ENCODE peak calls at places on chromosomes 6 and 20, in six cellular contexts. Z, H, X, K, U and T are unnamed samples.

GRCh38 chr6:66848244-66848953 is 1141.4 kb upstream of the EYS start:
- DNase-seq in H (no peak), X (no peak), Z (no peak), K (no peak), U (no peak), T (no peak)

GRCh38 chr6:15322781-15323536 is 77.1 kb downstream of the JARID2 start:
- DNase-seq in U (no peak), H (no peak), K (peak), X (peak), Z (peak), T (no peak)

GRCh38 chr20:19981091-19981490 is 36.1 kb upstream of the NAA20 start:
- DNase-seq in X (no peak), U (no peak), H (no peak), Z (no peak), K (no peak), T (no peak)

GRCh38 chr20:56249244-56249955 is 868 bp downstream of the MC3R start:
- DNase-seq in K (no peak), X (no peak), Z (no peak), U (peak), H (no peak), T (no peak)

GRCh38 chr20:58312836-58313235 is 3.3 kb downstream of the RAB22A start:
- DNase-seq in H (no peak), U (no peak), Z (no peak), K (no peak), X (no peak), T (no peak)

GRCh38 chr6:153003294-153003645 is 761 bp upstream of the MTRF1L start:
- DNase-seq in H (no peak), Z (no peak), U (no peak), K (no peak), X (no peak), T (no peak)

GRCh38 chr6:52362443-52363221 is 681 bp downstream of the PAQR8 start:
- DNase-seq in X (no peak), Z (peak), U (peak), K (peak), H (no peak), T (peak)

GRCh38 chr6:153312633-153313032 is 181.6 kb upstream of the RGS17 start:
- DNase-seq in H (no peak), X (peak), K (no peak), U (peak), Z (peak), T (no peak)

GRCh38 chr6:143449731-143450452 is 603 bp downstream of the ADAT2 start:
- DNase-seq in X (peak), U (peak), Z (no peak), H (peak), K (peak), T (no peak)

GRCh38 chr6:75882734-75883133 is 133.7 kb downstream of the MYO6 start:
- DNase-seq in H (no peak), X (no peak), Z (no peak), K (no peak), U (no peak), T (no peak)

GRCh38 chr20:35451295-35451694 is 4.1 kb upstream of the CEP250 start:
- DNase-seq in X (no peak), U (no peak), Z (no peak), K (no peak), H (no peak), T (no peak)

GRCh38 chr20:6768228-6769185 is 1.0 kb downstream of the BMP2 start:
- DNase-seq in K (peak), U (no peak), H (no peak), Z (peak), X (no peak), T (no peak)

GRCh38 chr6:169689247-169689646 is 12.6 kb downstream of the WDR27 start:
- DNase-seq in U (no peak), X (peak), K (no peak), H (no peak), Z (no peak), T (no peak)

GRCh38 chr6:157249756-157250155 is 73.6 kb downstream of the TMEM242 start:
- DNase-seq in X (no peak), H (no peak), K (no peak), Z (peak), U (no peak), T (no peak)

GRCh38 chr6:109961666-109962065 is 16.4 kb upstream of the GPR6 start:
- DNase-seq in X (no peak), H (no peak), K (no peak), Z (no peak), U (no peak), T (no peak)

GRCh38 chr20:19291024-19291817 is 78.8 kb downstream of the SLC24A3 start:
- DNase-seq in Z (no peak), U (no peak), X (no peak), K (no peak), H (no peak), T (no peak)

GRCh38 chr20:22339946-22340345 is 244.4 kb downstream of the FOXA2 start:
- DNase-seq in Z (no peak), X (no peak), K (no peak), U (no peak), H (no peak), T (no peak)

DNA sequence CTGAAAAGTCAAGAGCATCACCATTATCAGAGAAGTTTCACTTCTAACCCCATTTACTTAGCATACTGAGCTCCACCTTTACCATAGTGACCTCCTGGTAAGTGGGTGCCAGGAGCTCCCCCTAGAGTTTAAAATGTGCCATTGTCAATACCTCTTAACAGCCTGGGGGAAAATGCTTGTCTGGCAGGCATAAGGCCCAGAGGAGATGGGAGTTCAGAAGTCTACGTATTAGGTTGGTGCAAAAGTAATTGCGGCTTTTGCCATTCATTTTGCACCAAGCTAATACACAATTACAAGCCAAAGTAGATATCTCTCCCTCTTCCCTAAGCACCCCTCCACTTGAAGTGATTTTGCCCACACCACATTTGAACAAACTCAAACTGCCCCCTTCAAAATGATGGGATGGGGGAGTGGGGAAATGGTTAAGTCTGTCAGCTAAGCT is 919.0 kb downstream of the KIF16B start:
- DNase-seq in H (peak), K (no peak), U (peak), X (no peak), Z (no peak), T (no peak)
- TF ChIP-seq CTCF in H (peak), K (peak), U (peak), X (peak), Z (peak), T (peak)

GRCh38 chr6:22959571-22959970 is 390.2 kb downstream of the HDGFL1 start:
- DNase-seq in X (no peak), U (no peak), K (no peak), H (no peak), Z (no peak), T (no peak)

GRCh38 chr6:22958677-22959076 is 389.3 kb downstream of the HDGFL1 start:
- DNase-seq in X (no peak), Z (no peak), H (no peak), K (no peak), U (no peak), T (no peak)

GRCh38 chr6:22954749-22955385 is 385.5 kb downstream of the HDGFL1 start:
- DNase-seq in H (no peak), X (no peak), K (no peak), U (no peak), Z (no peak), T (no peak)

GRCh38 chr6:22952076-22952475 is 382.7 kb downstream of the HDGFL1 start:
- DNase-seq in U (no peak), K (no peak), H (no peak), Z (no peak), X (no peak), T (no peak)

DNA sequence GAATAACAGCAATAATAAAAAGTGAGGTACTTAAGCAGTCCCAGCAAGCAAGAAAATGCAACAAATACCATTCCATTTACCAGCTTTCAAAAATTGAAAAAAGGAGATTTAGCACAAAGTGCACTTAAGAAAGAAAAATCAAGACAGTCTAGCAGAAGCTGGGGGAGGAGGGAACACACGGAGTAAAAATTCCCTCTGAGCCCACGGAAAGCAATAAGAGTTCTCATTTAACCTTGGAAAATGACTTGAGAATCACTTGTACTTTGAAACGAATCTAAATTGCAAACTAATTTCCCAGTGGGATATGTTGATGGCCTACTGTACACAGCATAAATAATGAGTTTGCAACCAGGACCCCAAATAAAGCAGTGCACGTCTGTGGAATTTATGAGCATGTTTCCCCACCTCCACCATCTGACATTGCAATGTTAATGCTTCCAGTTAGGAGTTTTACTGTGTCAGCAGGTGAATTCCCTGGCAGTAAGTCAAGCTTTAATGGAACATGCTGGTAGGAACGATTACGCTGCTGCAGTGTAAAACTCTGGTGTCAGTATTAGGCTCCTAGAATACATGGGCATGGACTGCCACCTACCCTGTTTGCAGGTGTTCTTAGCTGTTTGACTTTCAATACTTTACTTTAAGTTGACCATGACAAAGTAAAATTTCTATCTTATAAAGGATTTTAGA is 386.8 kb downstream of the HDGFL1 start:
- DNase-seq in K (no peak), U (no peak), H (no peak), Z (no peak), X (peak), T (no peak)
- TF ChIP-seq CTCF in K (no peak), U (no peak), H (no peak), Z (no peak), X (no peak), T (no peak)

DNA sequence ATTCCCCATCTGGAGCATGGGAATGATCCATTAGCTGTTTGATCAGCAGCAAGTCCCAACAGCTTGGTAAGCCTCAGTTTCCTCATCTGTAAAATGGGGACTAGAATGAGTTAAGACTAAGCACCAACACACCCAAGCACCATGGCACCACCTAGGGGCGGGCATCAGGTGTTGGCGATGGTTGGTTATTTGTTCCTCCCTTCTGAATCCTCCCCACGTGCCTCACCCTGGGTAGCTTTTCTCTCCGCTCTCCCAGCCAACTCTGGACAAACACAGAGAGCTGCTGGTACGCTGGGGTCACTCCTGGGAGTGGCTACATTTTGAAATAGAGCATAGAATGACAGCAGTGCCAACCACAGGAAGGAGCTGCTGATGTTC is 13.3 kb upstream of the ITPR3 start:
- DNase-seq in X (no peak), U (peak), Z (peak), H (no peak), K (peak), T (no peak)
- TF ChIP-seq CTCF in X (peak), U (peak), Z (peak), H (peak), K (no peak), T (no peak)

GRCh38 chr6:155093430-155093829 is 98.3 kb downstream of the TIAM2 start:
- DNase-seq in U (no peak), H (no peak), Z (no peak), K (no peak), X (no peak), T (no peak)
- TF ChIP-seq CTCF in U (no peak), H (no peak), Z (no peak), K (no peak), X (no peak), T (no peak)

DNA sequence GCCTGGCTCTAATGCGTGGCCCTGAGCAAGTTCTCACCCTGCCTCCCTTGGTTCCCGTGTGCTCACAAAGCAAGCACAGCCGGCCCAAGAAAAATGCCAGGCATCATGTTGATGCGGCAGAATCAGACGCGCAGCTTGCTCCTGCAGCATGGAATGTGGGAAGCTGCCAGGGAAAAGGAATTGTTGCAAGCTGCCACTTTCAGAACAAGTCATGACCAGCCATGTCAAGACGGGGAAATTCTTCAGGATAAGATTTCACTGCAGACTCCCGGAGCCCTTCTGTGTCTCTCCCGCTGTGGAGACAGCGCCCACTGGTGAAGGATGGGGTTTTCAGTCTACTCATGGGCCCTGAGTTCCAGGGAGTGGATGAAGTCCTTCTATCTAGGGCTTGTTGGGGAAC is 4.6 kb downstream of the DACT2 start:
- DNase-seq in U (no peak), X (no peak), H (no peak), Z (no peak), K (no peak), T (no peak)
- TF ChIP-seq CTCF in U (no peak), X (peak), H (no peak), Z (no peak), K (no peak), T (no peak)

GRCh38 chr6:105514306-105514705 is 111.4 kb upstream of the PREP start:
- DNase-seq in Z (no peak), X (no peak), H (no peak), U (no peak), K (no peak), T (no peak)

GRCh38 chr6:105510746-105511145 is 107.9 kb upstream of the PREP start:
- DNase-seq in H (no peak), X (no peak), K (no peak), Z (no peak), U (no peak), T (no peak)

GRCh38 chr6:105511639-105512038 is 108.8 kb upstream of the PREP start:
- DNase-seq in X (no peak), Z (no peak), K (no peak), H (no peak), U (no peak), T (no peak)

GRCh38 chr6:105507811-105508210 is 104.9 kb upstream of the PREP start:
- DNase-seq in K (no peak), U (no peak), Z (no peak), H (no peak), X (no peak), T (no peak)

DNA sequence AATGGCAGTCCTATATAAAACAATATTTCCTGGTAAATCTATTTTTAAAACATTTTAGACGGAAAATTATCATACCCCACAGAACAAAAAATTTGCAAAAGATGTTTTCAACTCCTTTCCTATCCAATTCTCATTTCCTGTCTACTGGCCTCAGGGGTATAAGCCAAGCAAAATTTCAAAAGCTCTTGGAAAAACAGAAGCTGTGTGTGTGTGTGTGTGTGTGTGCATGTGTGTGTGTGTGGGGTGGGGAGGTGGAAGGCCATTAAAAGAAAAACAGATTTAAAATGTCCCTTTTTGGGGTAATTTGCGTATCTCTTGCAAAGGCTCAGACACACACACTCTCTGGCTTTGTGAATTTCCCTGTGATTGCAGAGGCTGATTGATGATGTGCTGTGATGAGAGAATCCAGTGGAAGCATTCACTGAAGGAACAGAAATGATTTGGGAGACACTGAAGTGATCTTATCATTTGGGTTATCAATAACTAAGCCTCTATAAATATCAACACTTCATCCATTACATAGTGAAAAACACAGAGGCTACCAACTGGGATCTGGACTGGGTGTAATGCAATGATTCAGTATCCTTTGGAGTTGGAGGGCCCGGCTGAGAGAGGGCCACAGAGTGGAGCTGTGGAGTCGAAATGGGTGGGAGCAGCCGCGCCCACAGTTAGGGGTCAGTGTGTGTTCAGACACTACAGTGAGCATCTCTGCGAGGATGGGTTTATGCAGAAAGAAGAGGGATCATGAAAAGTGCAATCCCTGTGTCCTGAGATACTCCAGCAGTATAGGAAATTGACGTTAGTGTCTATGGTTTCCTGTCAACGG is 106.8 kb upstream of the PREP start:
- DNase-seq in X (no peak), U (no peak), K (no peak), H (no peak), Z (no peak), T (no peak)
- TF ChIP-seq CTCF in X (peak), U (no peak), K (no peak), H (no peak), Z (no peak), T (no peak)

GRCh38 chr6:22471746-22472145 is 97.6 kb upstream of the HDGFL1 start:
- DNase-seq in U (no peak), X (no peak), Z (no peak), H (no peak), K (no peak), T (no peak)

GRCh38 chr6:22467645-22468044 is 101.7 kb upstream of the HDGFL1 start:
- DNase-seq in K (no peak), X (no peak), Z (no peak), H (no peak), U (no peak), T (no peak)

GRCh38 chr6:22471369-22471690 is 98.0 kb upstream of the HDGFL1 start:
- DNase-seq in X (no peak), H (no peak), K (no peak), U (no peak), Z (no peak), T (no peak)

GRCh38 chr6:22468566-22468965 is 100.8 kb upstream of the HDGFL1 start:
- DNase-seq in H (no peak), X (no peak), K (no peak), U (no peak), Z (no peak), T (no peak)

DNA sequence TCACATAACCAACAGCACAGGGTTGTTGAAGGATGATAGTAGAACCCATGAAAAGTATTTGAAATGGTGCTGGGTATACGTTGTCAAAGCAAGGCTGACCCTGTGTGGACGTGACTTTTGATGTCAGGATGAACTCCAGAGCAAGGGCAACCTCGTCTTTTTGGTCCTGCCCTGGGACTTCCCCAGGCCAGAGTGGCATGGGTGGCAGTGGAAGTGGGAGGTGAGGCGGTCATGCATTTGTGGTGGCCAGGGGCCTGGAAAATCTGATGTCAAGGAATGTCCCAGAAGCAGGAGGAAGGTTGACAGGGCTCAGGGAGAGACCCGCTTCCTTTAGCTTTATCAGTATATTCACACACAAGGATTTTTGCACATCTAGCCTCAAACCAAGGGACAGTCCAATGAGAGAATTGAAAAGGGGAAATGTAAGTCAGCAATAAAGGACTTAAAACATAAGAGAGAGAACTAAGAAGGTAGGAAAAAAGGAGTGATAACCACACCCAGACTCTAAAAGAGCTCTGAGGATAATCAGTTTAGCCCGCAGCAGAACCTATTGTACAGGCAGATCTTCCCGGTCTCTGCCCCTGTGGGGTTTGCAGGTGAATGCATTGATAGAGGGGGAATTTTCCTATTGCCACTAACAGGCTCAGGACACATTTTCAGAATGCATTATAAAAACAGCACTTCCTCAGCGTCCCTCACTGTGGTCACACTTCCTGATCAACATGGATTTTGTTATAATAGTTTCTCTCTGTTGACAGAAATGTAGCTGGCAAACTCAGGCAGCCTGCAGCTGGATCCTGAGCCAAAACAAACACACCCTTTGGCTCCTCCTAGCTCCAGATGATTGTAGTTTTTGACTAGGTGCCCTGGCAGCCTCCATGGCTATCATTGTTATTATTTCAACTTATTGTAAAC is 98.7 kb upstream of the HDGFL1 start:
- DNase-seq in X (peak), H (peak), U (peak), K (no peak), Z (no peak), T (no peak)
- TF ChIP-seq CTCF in X (no peak), H (no peak), U (peak), K (no peak), Z (no peak), T (no peak)

DNA sequence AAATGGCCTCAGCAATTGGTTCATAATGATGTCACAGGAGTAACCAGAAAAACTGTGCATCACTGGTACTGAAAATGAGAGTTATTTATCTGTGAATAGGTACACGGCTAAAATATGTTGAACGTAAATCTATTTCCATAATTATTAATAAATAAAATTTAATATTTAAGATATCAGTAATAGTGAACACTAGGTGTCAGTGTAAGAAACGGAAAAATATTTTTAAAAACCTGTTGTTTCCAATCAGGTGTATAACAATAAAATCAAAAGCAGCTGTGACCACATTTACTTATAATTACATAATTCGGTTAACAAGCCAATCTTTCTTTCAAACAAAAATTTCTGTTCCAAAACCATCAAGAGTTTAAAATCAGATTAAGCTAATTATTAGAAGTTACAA is 241.4 kb upstream of the RUNX2 start:
- DNase-seq in X (no peak), U (no peak), Z (no peak), H (no peak), K (no peak), T (no peak)
- TF ChIP-seq CTCF in X (no peak), U (no peak), Z (no peak), H (no peak), K (no peak), T (no peak)